ENCODE peak calls at places on chromosomes 13 and 19, in ten cellular contexts. O is tibial artery, P is cardiac muscle cell, L is fibroblast of the aortic adventitia, H is ovary, I is esophagus squamous epithelium, Q is SK-N-SH, T is upper lobe of right lung, D is HL-60, K is mucosa of descending colon. C is an unnamed sample.
A peak's percentile ranks its signal among the peaks of the same experiment; 100 is the strongest.

GRCh38 chr13:99982741-99983400 is 1.3 kb downstream of the ZIC2 start:
- DNase-seq in O (no peak), P (no peak), L (no peak), H (no peak), I (no peak), Q (peak; percentile 30), T (no peak), D (no peak), K (no peak), C (no peak)

GRCh38 chr13:79491715-79492114 is 10.8 kb downstream of the NDFIP2 start:
- DNase-seq in O (no peak), P (peak; percentile 74), L (peak; percentile 92), H (no peak), I (no peak), Q (no peak), T (no peak), D (no peak), K (no peak), C (peak; percentile 88)

GRCh38 chr13:96218475-96218874 is 128.6 kb downstream of the HS6ST3 start:
- DNase-seq in O (no peak), P (no peak), L (no peak), H (no peak), I (no peak), Q (no peak), T (no peak), D (no peak), K (no peak), C (no peak)

GRCh38 chr13:95481051-95481775 is 71.3 kb upstream of the CLDN10 start:
- DNase-seq in O (no peak), P (peak; percentile 67), L (peak; percentile 54), H (no peak), I (no peak), Q (no peak), T (no peak), D (peak; percentile 33), K (no peak), C (no peak)

GRCh38 chr19:56117376-56117884 is 3.7 kb downstream of the ZNF787 start:
- DNase-seq in O (no peak), P (no peak), L (no peak), H (no peak), I (no peak), Q (no peak), T (no peak), D (no peak), K (no peak), C (no peak)

GRCh38 chr19:3366104-3366760 is at the start of gene NFIC:
- DNase-seq in O (peak; percentile 93), P (peak; percentile 94), L (peak; percentile 85), H (peak; percentile 90), I (no peak), Q (peak; percentile 84), T (peak; percentile 90), D (peak; percentile 91), K (peak; percentile 80), C (peak; percentile 89)

GRCh38 chr19:36441339-36441738 is 22.9 kb upstream of the ZFP82 start:
- DNase-seq in O (no peak), P (no peak), L (no peak), H (no peak), I (no peak), Q (no peak), T (no peak), D (no peak), K (no peak), C (no peak)

GRCh38 chr19:3404324-3405260 is 38.2 kb downstream of the NFIC start:
- DNase-seq in O (peak; percentile 96), P (peak; percentile 95), L (peak; percentile 93), H (peak; percentile 92), I (no peak), Q (peak; percentile 66), T (peak; percentile 91), D (no peak), K (peak; percentile 74), C (peak; percentile 92)

GRCh38 chr19:49020342-49020741 is 3.5 kb upstream of the LHB start:
- DNase-seq in O (no peak), P (no peak), L (no peak), H (no peak), I (no peak), Q (no peak), T (no peak), D (no peak), K (no peak), C (no peak)

GRCh38 chr13:50713849-50714248 is 129.6 kb downstream of the DLEU7 start:
- DNase-seq in O (no peak), P (peak; percentile 91), L (peak; percentile 46), H (no peak), I (no peak), Q (no peak), T (no peak), D (peak; percentile 96), K (no peak), C (peak; percentile 97)

GRCh38 chr13:112446347-112446861 is 70.2 kb downstream of the SPACA7 start:
- DNase-seq in O (no peak), P (no peak), L (no peak), H (no peak), I (no peak), Q (peak; percentile 24), T (no peak), D (no peak), K (no peak), C (no peak)

GRCh38 chr13:40578055-40578454 is 88.4 kb downstream of the FOXO1 start:
- DNase-seq in O (no peak), P (no peak), L (no peak), H (no peak), I (no peak), Q (no peak), T (no peak), D (no peak), K (no peak), C (no peak)

GRCh38 chr13:112873851-112874750 is 94.9 kb upstream of the MCF2L start:
- DNase-seq in O (peak; percentile 82), P (peak; percentile 75), L (peak; percentile 65), H (peak; percentile 82), I (peak; percentile 22), Q (peak; percentile 93), T (peak; percentile 85), D (peak; percentile 79), K (peak; percentile 68), C (peak; percentile 69)

GRCh38 chr13:112241288-112241687 is 134.9 kb upstream of the SPACA7 start:
- DNase-seq in O (no peak), P (no peak), L (no peak), H (no peak), I (no peak), Q (no peak), T (peak; percentile 26), D (no peak), K (no peak), C (no peak)

GRCh38 chr13:89932902-89933301 is 1414.6 kb upstream of the MIR17HG start:
- DNase-seq in O (no peak), P (no peak), L (no peak), H (no peak), I (no peak), Q (no peak), T (no peak), D (no peak), K (no peak), C (no peak)

GRCh38 chr19:2286402-2287140 is 4.6 kb upstream of the PEAK3 start:
- DNase-seq in O (no peak), P (no peak), L (no peak), H (no peak), I (no peak), Q (no peak), T (no peak), D (no peak), K (no peak), C (no peak)

GRCh38 chr19:51511353-51511752 is 9.8 kb upstream of the SIGLEC12 start:
- DNase-seq in O (no peak), P (peak; percentile 26), L (no peak), H (no peak), I (no peak), Q (peak; percentile 27), T (no peak), D (no peak), K (no peak), C (peak; percentile 2)

GRCh38 chr19:41367848-41368301 is 3.9 kb upstream of the B9D2 start:
- DNase-seq in O (no peak), P (peak; percentile 93), L (peak; percentile 96), H (no peak), I (no peak), Q (no peak), T (no peak), D (peak; percentile 69), K (no peak), C (peak; percentile 88)

GRCh38 chr13:42388326-42388725 is 116.4 kb downstream of the AKAP11 start:
- DNase-seq in O (no peak), P (no peak), L (no peak), H (no peak), I (no peak), Q (no peak), T (no peak), D (no peak), K (no peak), C (no peak)
- H3K4me3 ChIP-seq in O (no peak overlapping the region), P (no peak overlapping the region), L (no peak overlapping the region), H (no peak overlapping the region), I (no peak overlapping the region), Q (no peak overlapping the region), T (no peak overlapping the region), D (no peak overlapping the region), K (no peak overlapping the region), C (no peak overlapping the region)

DNA sequence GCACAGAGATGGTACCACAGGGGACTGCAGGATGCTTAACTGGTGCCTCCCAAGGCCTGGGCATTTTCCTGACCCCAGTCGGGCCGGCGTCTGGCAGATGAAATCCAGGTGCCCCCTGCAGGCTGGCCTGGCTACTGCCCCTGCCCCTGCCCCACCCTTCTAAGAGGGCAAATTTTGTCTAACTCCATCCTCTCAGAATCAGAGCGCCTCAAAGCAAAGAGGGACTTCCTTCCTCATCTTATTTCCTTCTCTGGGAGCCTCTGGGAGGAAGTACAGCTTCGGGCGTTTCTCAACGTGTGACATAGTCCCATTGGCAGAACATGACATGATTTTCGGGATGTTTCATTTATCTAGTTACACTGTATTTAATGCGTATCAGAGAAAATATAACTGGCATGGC is 2.7 kb downstream of the PRKACA start:
- DNase-seq in O (no peak), P (peak; percentile 39), L (no peak), H (peak; percentile 48), I (no peak), Q (peak; percentile 60), T (peak; percentile 80), D (peak; percentile 82), K (peak; percentile 77), C (peak; percentile 34)
- TF ChIP-seq CTCF in O (peak; percentile 36), P (peak; percentile 52), L (peak; percentile 54), H (no peak), I (peak; percentile 38), Q (peak; percentile 52), T (peak; percentile 64), D (peak; percentile 27), K (peak; percentile 65), C (peak; percentile 66)

GRCh38 chr19:58304255-58304654 is 922 bp upstream of the ERVK3-1 start:
- DNase-seq in O (no peak), P (no peak), L (no peak), H (no peak), I (no peak), Q (no peak), T (no peak), D (no peak), K (no peak), C (no peak)
- H3K4me3 ChIP-seq in O (no peak overlapping the region), P (peak overlapping the region; percentile 87), L (no peak overlapping the region), H (no peak overlapping the region), I (peak overlapping the region; percentile 94), Q (no peak overlapping the region), T (peak overlapping the region; percentile 91), D (no peak overlapping the region), K (no peak overlapping the region), C (no peak overlapping the region)

DNA sequence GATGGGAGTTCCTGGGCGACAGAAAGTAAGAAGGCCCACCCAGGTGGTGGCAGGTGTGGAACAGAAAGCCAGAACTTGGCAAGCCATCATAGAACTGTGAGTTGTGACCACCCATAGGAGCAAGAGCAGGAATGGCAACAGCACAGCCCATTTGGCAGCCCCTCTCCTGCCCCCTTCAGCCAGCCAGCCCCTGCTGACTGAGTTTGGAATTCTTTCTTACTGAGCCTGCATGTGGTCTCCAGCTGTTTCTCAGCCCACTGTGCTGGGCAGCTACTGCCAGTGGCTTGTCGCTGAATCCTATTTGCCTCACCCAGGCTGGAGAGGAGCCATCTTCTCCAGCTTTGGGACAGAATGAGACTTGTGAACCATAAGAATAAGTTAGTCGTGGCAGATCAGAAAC is 28.3 kb downstream of the CNMD start:
- DNase-seq in O (no peak), P (no peak), L (no peak), H (no peak), I (no peak), Q (peak; percentile 39), T (no peak), D (no peak), K (no peak), C (no peak)
- TF ChIP-seq CTCF in O (no peak), P (no peak), L (no peak), H (no peak), I (no peak), Q (no peak), T (no peak), D (no peak), K (no peak), C (no peak)